ENCODE peak calls at places on chromosome 9, in five cellular contexts. V, E, D, M and P are unnamed samples.

GRCh38 chr9:69385474-69386091 is 60.6 kb downstream of the ENTREP1 start:
- DNase-seq in E (no peak), M (no peak), V (peak; percentile 53), D (peak; percentile 60), P (no peak)

GRCh38 chr9:130872912-130873503 is 23.6 kb downstream of the QRFP start:
- DNase-seq in E (peak; percentile 91), D (peak; percentile 88), M (no peak), V (no peak), P (no peak)

GRCh38 chr9:129281506-129282145 is 103.6 kb upstream of the IER5L start:
- DNase-seq in M (no peak), D (no peak), E (peak; percentile 49), V (no peak), P (no peak)

GRCh38 chr9:29556317-29556716 is 1983.0 kb upstream of the C9orf72 start:
- DNase-seq in V (no peak), M (no peak), E (no peak), D (no peak), P (peak; percentile 88)

GRCh38 chr9:33794560-33794959 is 801 bp upstream of the PRSS3 start:
- DNase-seq in D (no peak), E (no peak), V (no peak), M (no peak), P (no peak)

GRCh38 chr9:34267660-34268059 is 61.4 kb downstream of the KIF24 start:
- DNase-seq in V (no peak), E (no peak), D (no peak), M (no peak), P (peak; percentile 16)

GRCh38 chr9:4832786-4833579 is 40.2 kb downstream of the RCL1 start:
- DNase-seq in M (no peak), V (no peak), D (peak; percentile 28), E (no peak), P (peak; percentile 91)

GRCh38 chr9:131608469-131609115 is 63.3 kb downstream of the PRRT1B start:
- DNase-seq in M (no peak), D (peak; percentile 87), V (peak; percentile 63), E (peak; percentile 91), P (peak; percentile 84)

GRCh38 chr9:113468716-113469448 is 5.4 kb downstream of the RGS3 start:
- DNase-seq in D (peak; percentile 78), V (no peak), M (no peak), E (peak; percentile 82), P (no peak)

GRCh38 chr9:4742246-4742645 is 1.2 kb upstream of the AK3 start:
- DNase-seq in V (no peak), D (no peak), E (no peak), M (peak; percentile 15), P (no peak)

GRCh38 chr9:103913899-103914298 is 180.2 kb upstream of the SMC2 start:
- DNase-seq in M (no peak), E (no peak), V (no peak), D (no peak), P (no peak)

GRCh38 chr9:97382099-97382718 is 29.7 kb upstream of the TDRD7 start:
- DNase-seq in D (no peak), M (no peak), E (no peak), V (no peak), P (no peak)

GRCh38 chr9:78879324-78880100 is 582.6 kb downstream of the PSAT1 start:
- DNase-seq in V (no peak), E (no peak), D (no peak), M (no peak), P (no peak)
- TF ChIP-seq CTCF in V (no peak), E (no peak), D (no peak), M (no peak), P (no peak)

DNA sequence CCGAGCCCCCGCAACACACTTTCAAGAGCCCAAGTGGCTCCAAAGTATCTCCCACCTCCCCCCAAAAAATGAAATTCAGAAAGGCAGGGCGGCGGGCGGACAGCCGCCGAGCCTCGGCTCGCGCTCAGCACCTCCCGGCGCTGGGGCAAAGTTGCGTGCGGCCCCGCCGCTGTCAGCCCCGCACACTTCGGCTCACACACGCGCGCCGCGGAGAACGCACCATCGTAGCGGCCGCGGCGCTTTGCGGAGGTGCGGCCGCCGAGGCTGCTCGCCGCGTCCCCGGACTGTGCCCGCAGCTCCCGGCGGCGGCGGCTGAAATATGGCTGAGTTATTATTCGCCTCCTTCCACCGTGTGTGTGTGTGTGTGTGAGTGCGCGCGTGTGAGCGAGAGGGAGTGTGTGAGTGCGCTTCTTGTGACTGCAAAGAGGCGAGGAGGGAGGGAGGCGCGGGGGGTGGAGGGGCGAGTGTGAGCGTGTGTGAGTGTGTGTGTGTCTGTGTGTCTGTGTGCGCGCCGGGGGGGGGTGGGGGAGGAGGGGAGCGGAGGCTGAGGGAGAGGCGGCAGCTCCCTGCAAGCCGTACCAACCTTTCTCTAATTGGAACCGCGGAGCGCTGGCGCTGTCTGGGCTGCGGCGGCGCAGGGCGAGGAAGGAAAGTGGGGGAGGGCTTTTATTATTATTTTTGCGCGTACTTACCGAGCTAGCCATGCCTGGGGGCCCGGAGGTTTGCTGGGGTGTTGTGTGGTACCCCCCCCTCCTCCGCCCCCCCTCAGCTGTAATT is 558 bp downstream of the MLLT3 start:
- DNase-seq in E (peak; percentile 89), V (no peak), D (peak; percentile 68), M (peak; percentile 71), P (peak; percentile 42)
- TF ChIP-seq CTCF in E (no peak), V (no peak), D (no peak), M (no peak), P (no peak)

GRCh38 chr9:81118416-81118815 is 570.9 kb downstream of the TLE1 start:
- DNase-seq in M (no peak), E (no peak), D (no peak), V (no peak), P (no peak)

GRCh38 chr9:81113408-81114124 is 575.8 kb downstream of the TLE1 start:
- DNase-seq in D (no peak), E (no peak), M (no peak), V (no peak), P (no peak)

GRCh38 chr9:81112638-81113037 is 576.7 kb downstream of the TLE1 start:
- DNase-seq in D (no peak), E (no peak), M (no peak), V (no peak), P (no peak)

DNA sequence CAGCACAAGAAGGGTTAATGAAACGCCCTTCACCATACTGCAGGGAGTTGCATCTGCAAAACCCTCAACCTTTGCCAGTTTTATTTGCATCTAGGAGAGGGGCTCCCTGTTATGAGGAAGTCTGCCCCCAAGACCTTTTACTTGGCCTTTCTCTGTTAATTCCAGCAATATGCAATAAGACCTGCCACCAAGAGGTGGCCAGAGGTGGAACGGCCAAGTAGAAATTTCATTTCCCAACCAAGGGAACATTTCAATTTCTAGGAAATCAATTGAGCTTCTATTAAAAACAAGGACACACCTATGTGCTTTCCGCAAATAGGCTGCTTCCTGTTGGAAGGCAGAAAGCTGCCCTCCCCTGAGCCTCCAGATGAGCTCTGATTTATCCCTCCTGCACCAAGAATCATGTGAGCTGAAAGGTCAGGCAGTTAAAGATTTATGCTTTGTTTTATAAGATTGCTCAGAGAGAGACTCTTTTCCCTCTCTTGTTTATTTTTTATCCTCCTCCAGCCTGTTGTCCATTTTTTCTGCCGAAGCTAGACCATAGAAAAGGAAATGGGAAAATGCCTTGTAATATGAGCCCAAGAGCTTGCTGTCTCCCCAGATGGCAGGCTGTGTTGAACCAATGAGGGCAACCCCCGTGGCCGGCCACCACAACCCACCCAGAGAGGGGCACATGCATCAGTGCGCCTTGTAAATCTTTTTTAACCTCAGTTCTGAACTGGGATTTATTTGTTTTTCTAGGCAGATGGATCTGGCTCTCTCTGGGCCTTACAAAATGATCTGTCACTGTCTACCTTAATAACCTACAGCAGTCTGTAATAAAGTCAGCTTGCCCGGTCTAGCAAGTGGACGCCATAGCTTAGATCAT is 572.8 kb downstream of the TLE1 start:
- DNase-seq in E (no peak), M (no peak), V (no peak), D (no peak), P (no peak)
- TF ChIP-seq CTCF in E (no peak), M (no peak), V (peak; percentile 19), D (no peak), P (no peak)

GRCh38 chr9:977361-978116 is 1.1 kb downstream of the DMRT3 start:
- DNase-seq in V (no peak), M (no peak), D (no peak), E (no peak), P (no peak)

GRCh38 chr9:976258-976804 is at the start of gene DMRT3:
- DNase-seq in D (no peak), M (no peak), E (no peak), V (no peak), P (no peak)

GRCh38 chr9:975740-976257 is 656 bp upstream of the DMRT3 start:
- DNase-seq in E (no peak), D (no peak), M (peak; percentile 41), V (no peak), P (no peak)

GRCh38 chr9:978117-978830 is 1.8 kb downstream of the DMRT3 start:
- DNase-seq in M (no peak), E (no peak), D (no peak), V (no peak), P (no peak)

GRCh38 chr9:976805-977360 is 428 bp downstream of the DMRT3 start:
- DNase-seq in D (no peak), M (peak; percentile 46), V (no peak), E (no peak), P (no peak)
- TF ChIP-seq CTCF in D (no peak), M (no peak), V (no peak), E (no peak), P (no peak)

DNA sequence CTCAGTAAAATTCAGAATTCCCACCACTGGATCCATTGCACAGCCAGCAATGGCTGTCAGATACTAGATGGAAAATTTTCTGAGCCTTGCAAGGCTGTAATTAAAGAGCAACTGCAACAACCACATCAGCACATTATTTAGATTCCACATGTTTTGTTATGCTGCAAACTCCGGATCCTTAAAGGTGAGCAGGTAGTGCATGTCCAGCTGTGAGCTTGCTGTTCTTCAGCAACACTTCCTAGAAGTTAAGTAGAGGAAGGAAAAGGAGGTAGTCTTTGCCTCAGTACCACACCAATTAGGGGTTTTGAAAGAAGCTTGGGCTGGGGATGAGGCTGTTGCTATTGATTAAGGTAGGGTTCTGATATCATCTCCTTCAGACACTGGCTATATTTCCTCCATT is 144.3 kb downstream of the AUH start:
- DNase-seq in D (no peak), M (no peak), V (no peak), E (no peak), P (no peak)
- TF ChIP-seq CTCF in D (no peak), M (no peak), V (no peak), E (no peak), P (no peak)